ENCODE peak calls at places on chromosomes 16 and 17, in six cellular contexts. L is HFF-Myc; Z is HTR-8/SVneo; A is EL; V is effector CD4-positive, alpha-beta T cell; J is stimulated activated naive CD8-positive, alpha-beta T cell treated with anti-CD3 and anti-CD28 coated beads, Interleukin-15, Interleukin-2, amounts not matched to agents 100 U/mL and 50 U/mL, for 24 hours. K is an unnamed sample.

GRCh38 chr16:57590654-57591085 is 37.8 kb upstream of the ADGRG1 start:
- DNase-seq in L (no peak), Z (peak; percentile 37), A (peak; percentile 72), V (no peak), J (no peak), K (peak; percentile 11)

GRCh38 chr17:48215583-48216139 is 108.1 kb downstream of the SNX11 start:
- DNase-seq in L (no peak), Z (peak; percentile 76), A (peak; percentile 62), V (no peak), J (no peak), K (no peak)

GRCh38 chr16:67860589-67861398 is 12.1 kb upstream of the EDC4 start:
- DNase-seq in L (no peak), Z (no peak), A (peak; percentile 55), V (no peak), J (no peak), K (no peak)

GRCh38 chr17:49646391-49647255 is 31.3 kb downstream of the SPOP start:
- DNase-seq in L (peak; percentile 14), Z (peak; percentile 46), A (peak; percentile 87), V (no peak), J (peak; percentile 50), K (no peak)

GRCh38 chr16:14289692-14290340 is 218.7 kb downstream of the MRTFB start:
- DNase-seq in L (no peak), Z (no peak), A (peak; percentile 29), V (no peak), J (peak; percentile 41), K (no peak)

GRCh38 chr16:83164816-83165215 is 538.0 kb downstream of the CDH13 start:
- DNase-seq in L (no peak), Z (no peak), A (no peak), V (no peak), J (no peak), K (no peak)

GRCh38 chr17:962650-963049 is 16.9 kb downstream of the NXN start:
- DNase-seq in L (no peak), Z (no peak), A (no peak), V (no peak), J (no peak), K (no peak)

GRCh38 chr17:38333635-38334295 is 10.0 kb downstream of the GPR179 start:
- DNase-seq in L (no peak), Z (peak; percentile 64), A (peak; percentile 34), V (peak; percentile 16), J (peak; percentile 70), K (no peak)

GRCh38 chr16:64089697-64090096 is 1032.2 kb downstream of the CDH11 start:
- DNase-seq in L (peak; percentile 2), Z (no peak), A (peak; percentile 44), V (no peak), J (no peak), K (no peak)

GRCh38 chr16:61684566-61684965 is 351.7 kb downstream of the CDH8 start:
- DNase-seq in L (no peak), Z (no peak), A (no peak), V (no peak), J (no peak), K (no peak)

GRCh38 chr16:49858200-49859129 is 2.6 kb upstream of the ZNF423 start:
- DNase-seq in L (no peak), Z (no peak), A (peak; percentile 27), V (no peak), J (peak; percentile 48), K (no peak)

GRCh38 chr17:81474958-81475357 is 37.6 kb downstream of the ACTG1 start:
- DNase-seq in L (no peak), Z (no peak), A (no peak), V (no peak), J (no peak), K (no peak)

GRCh38 chr17:32495347-32496253 is 8.8 kb downstream of the CDK5R1 start:
- DNase-seq in L (no peak), Z (no peak), A (no peak), V (no peak), J (no peak), K (no peak)

GRCh38 chr16:3158014-3158497 is 23.2 kb downstream of the ZNF213 start:
- DNase-seq in L (no peak), Z (no peak), A (peak; percentile 47), V (no peak), J (no peak), K (no peak)

GRCh38 chr17:8832711-8833352 is 33.7 kb upstream of the MFSD6L start:
- DNase-seq in L (no peak), Z (no peak), A (peak; percentile 8), V (peak; percentile 5), J (peak; percentile 69), K (no peak)

GRCh38 chr17:78329263-78330059 is 30.4 kb downstream of the SOCS3 start:
- DNase-seq in L (no peak), Z (peak; percentile 85), A (peak; percentile 96), V (no peak), J (peak; percentile 62), K (no peak)

GRCh38 chr17:19546289-19547065 is 12.8 kb downstream of the SLC47A1 start:
- DNase-seq in L (no peak), Z (no peak), A (no peak), V (no peak), J (no peak), K (no peak)

GRCh38 chr16:29158031-29158430 is 173.2 kb downstream of the LAT start:
- DNase-seq in L (no peak), Z (no peak), A (no peak), V (no peak), J (no peak), K (no peak)

GRCh38 chr17:57785032-57785431 is 39.9 kb upstream of the CCDC182 start:
- DNase-seq in L (no peak), Z (no peak), A (no peak), V (no peak), J (no peak), K (no peak)

GRCh38 chr16:53518550-53519416 is 15.8 kb upstream of the AKTIP start:
- DNase-seq in L (peak; percentile 69), Z (peak; percentile 45), A (peak; percentile 59), V (peak; percentile 57), J (peak; percentile 77), K (peak; percentile 76)

GRCh38 chr17:30922235-30922993 is 669 bp downstream of the ADAP2 start:
- DNase-seq in L (no peak), Z (peak; percentile 26), A (peak; percentile 21), V (no peak), J (peak; percentile 11), K (no peak)

GRCh38 chr17:46984892-46985291 is 5.8 kb upstream of the RPRML start:
- DNase-seq in L (no peak), Z (no peak), A (no peak), V (no peak), J (no peak), K (no peak)

GRCh38 chr16:53507464-53508180 is 4.6 kb upstream of the AKTIP start:
- DNase-seq in L (no peak), Z (no peak), A (no peak), V (no peak), J (no peak), K (no peak)

GRCh38 chr17:72632026-72632684 is 460.3 kb downstream of the SLC39A11 start:
- DNase-seq in L (no peak), Z (no peak), A (no peak), V (no peak), J (no peak), K (no peak)

GRCh38 chr17:12964162-12964561 is 53.7 kb downstream of the ELAC2 start:
- DNase-seq in L (no peak), Z (no peak), A (no peak), V (no peak), J (no peak), K (no peak)

GRCh38 chr17:37607637-37608368 is 1.4 kb downstream of the SYNRG start:
- DNase-seq in L (no peak), Z (no peak), A (no peak), V (no peak), J (peak; percentile 44), K (no peak)

GRCh38 chr16:71635632-71636031 is 9.6 kb downstream of the MARVELD3 start:
- DNase-seq in L (no peak), Z (no peak), A (no peak), V (no peak), J (no peak), K (no peak)

GRCh38 chr17:72614871-72615626 is 477.4 kb downstream of the SLC39A11 start:
- DNase-seq in L (no peak), Z (no peak), A (peak; percentile 8), V (no peak), J (no peak), K (no peak)

GRCh38 chr16:19119564-19119963 is 5.8 kb downstream of the ITPRIPL2 start:
- DNase-seq in L (no peak), Z (no peak), A (peak; percentile 70), V (no peak), J (no peak), K (no peak)